ENCODE peak calls at places on chromosomes 6 and 20, in nine cellular contexts. X is RWPE1; F is lower lobe of right lung; T is activated T-cell treated with anti-CD3 and anti-CD28 coated beads, Interleukin-2, amount 50 U/mL, for 4 hours; D is EL; U is activated gamma-delta T cell treated with anti-CD3 and anti-CD28 coated beads, Interleukin-2, amount 50 U/mL, for 16 hours; S is stimulated activated CD4-positive, alpha-beta T cell treated with anti-CD3 and anti-CD28 coated beads, Interleukin-4, amount 100 ng/mL, for 48 hours; B is activated CD4-positive, CD25-positive, alpha-beta regulatory T cell; J is astrocyte of the spinal cord. I is an unnamed sample.

GRCh38 chr6:33622456-33623431 is 1.6 kb downstream of the ITPR3 start:
- DNase-seq in X (no peak), F (peak; percentile 59), T (no peak), D (peak; percentile 62), U (no peak), S (no peak), B (no peak), J (no peak), I (no peak)

GRCh38 chr6:56758120-56758519 is 115.4 kb upstream of the DST start:
- DNase-seq in X (no peak), F (no peak), T (no peak), D (peak; percentile 41), U (no peak), S (no peak), B (no peak), J (no peak), I (no peak)

GRCh38 chr20:17495826-17496225 is 35.4 kb downstream of the BFSP1 start:
- DNase-seq in X (no peak), F (no peak), T (no peak), D (no peak), U (no peak), S (no peak), B (no peak), J (no peak), I (no peak)

GRCh38 chr6:131159578-131159977 is 24.3 kb downstream of the AKAP7 start:
- DNase-seq in X (peak; percentile 23), F (no peak), T (no peak), D (peak; percentile 87), U (no peak), S (no peak), B (no peak), J (peak; percentile 82), I (no peak)

GRCh38 chr6:161137320-161137719 is 136.5 kb downstream of the AGPAT4 start:
- DNase-seq in X (no peak), F (no peak), T (no peak), D (no peak), U (no peak), S (no peak), B (no peak), J (no peak), I (no peak)

GRCh38 chr6:139029470-139030210 is 1.1 kb downstream of the ABRACL start:
- DNase-seq in X (peak; percentile 30), F (peak; percentile 84), T (peak; percentile 6), D (peak; percentile 62), U (no peak), S (peak; percentile 17), B (no peak), J (peak; percentile 34), I (no peak)

GRCh38 chr20:44733341-44734069 is 12.2 kb upstream of the KCNK15 start:
- DNase-seq in X (peak; percentile 90), F (peak; percentile 68), T (peak; percentile 45), D (peak; percentile 76), U (peak; percentile 23), S (peak; percentile 47), B (peak; percentile 9), J (peak; percentile 71), I (peak; percentile 42)

GRCh38 chr6:170193326-170193821 is 97.5 kb downstream of the DLL1 start:
- DNase-seq in X (no peak), F (no peak), T (no peak), D (no peak), U (no peak), S (no peak), B (no peak), J (no peak), I (no peak)

GRCh38 chr20:39117486-39117885 is 155.3 kb downstream of the DHX35 start:
- DNase-seq in X (peak; percentile 90), F (no peak), T (no peak), D (peak; percentile 86), U (no peak), S (no peak), B (no peak), J (peak; percentile 15), I (no peak)

GRCh38 chr6:113178349-113178748 is 678.8 kb upstream of the MARCKS start:
- DNase-seq in X (no peak), F (no peak), T (no peak), D (peak; percentile 21), U (no peak), S (no peak), B (no peak), J (peak; percentile 50), I (no peak)

GRCh38 chr6:154386848-154387717 is 30.5 kb upstream of the IPCEF1 start:
- DNase-seq in X (peak; percentile 65), F (no peak), T (no peak), D (peak; percentile 93), U (no peak), S (no peak), B (no peak), J (peak; percentile 90), I (no peak)

GRCh38 chr20:63332488-63333240 is 28.5 kb downstream of the CHRNA4 start:
- DNase-seq in X (no peak), F (no peak), T (no peak), D (no peak), U (no peak), S (no peak), B (no peak), J (no peak), I (no peak)

GRCh38 chr6:142883011-142883410 is 62.0 kb downstream of the HIVEP2 start:
- DNase-seq in X (no peak), F (no peak), T (no peak), D (peak; percentile 50), U (no peak), S (no peak), B (no peak), J (peak; percentile 53), I (no peak)

GRCh38 chr6:131917318-131917717 is 33.9 kb downstream of the CCN2 start:
- DNase-seq in X (no peak), F (no peak), T (no peak), D (no peak), U (no peak), S (no peak), B (no peak), J (peak; percentile 52), I (peak; percentile 79)